ENCODE peak calls at places on chromosomes 12 and 14, in eight cellular contexts. O is cardiac fibroblast, V is SK-N-SH, S is psoas muscle, T is WTC11, B is colonic mucosa, A is thoracic aorta, J is heart left ventricle. L is an unnamed sample.
A peak's percentile ranks its signal among the peaks of the same experiment; 100 is the strongest.

GRCh38 chr14:61887628-61888027 is 125.4 kb downstream of the SNAPC1 start:
- DNase-seq in S (no peak), J (no peak), B (no peak), T (no peak), A (no peak), V (no peak), O (no peak), L (no peak)

GRCh38 chr12:15346488-15346887 is 24.2 kb downstream of the PTPRO start:
- DNase-seq in A (no peak), T (no peak), O (no peak), S (no peak), B (no peak), J (no peak), V (no peak), L (no peak)

GRCh38 chr12:108571604-108572165 is 9.3 kb downstream of the ISCU start:
- DNase-seq in T (no peak), O (no peak), V (no peak), A (no peak), B (peak; percentile 17), J (no peak), S (no peak), L (no peak)

GRCh38 chr14:38716871-38717270 is 386.2 kb downstream of the SEC23A start:
- DNase-seq in O (no peak), T (no peak), A (no peak), B (no peak), V (peak; percentile 2), J (no peak), S (no peak), L (no peak)

GRCh38 chr12:75705749-75706719 is 194.6 kb upstream of the KRR1 start:
- DNase-seq in T (no peak), O (peak; percentile 98), A (peak; percentile 4), B (peak; percentile 25), J (peak; percentile 66), S (no peak), V (peak; percentile 66), L (no peak)

GRCh38 chr12:93484315-93484981 is 17.1 kb downstream of the MRPL42 start:
- DNase-seq in S (no peak), V (no peak), B (no peak), J (no peak), O (peak; percentile 59), A (no peak), T (no peak), L (no peak)

GRCh38 chr12:93653712-93654111 is 23.5 kb upstream of the CRADD start:
- DNase-seq in T (no peak), O (no peak), J (no peak), V (no peak), B (no peak), S (no peak), A (no peak), L (no peak)

GRCh38 chr14:95375539-95376109 is 55.9 kb upstream of the CLMN start:
- DNase-seq in J (no peak), T (no peak), V (no peak), A (no peak), S (no peak), O (no peak), B (no peak), L (no peak)

GRCh38 chr12:21509768-21510167 is 8.2 kb downstream of the GOLT1B start:
- DNase-seq in T (no peak), S (no peak), A (no peak), B (no peak), O (no peak), J (no peak), V (no peak), L (no peak)

GRCh38 chr14:99995700-99996356 is 69.4 kb upstream of the EVL start:
- DNase-seq in B (peak; percentile 79), A (no peak), S (no peak), O (peak; percentile 72), V (peak; percentile 42), T (peak; percentile 83), J (no peak), L (no peak)

GRCh38 chr12:103524238-103524875 is 28.6 kb upstream of the C12orf42 start:
- DNase-seq in B (no peak), S (no peak), J (no peak), T (no peak), O (no peak), V (no peak), A (no peak), L (no peak)

GRCh38 chr12:60194682-60195081 is 598.9 kb downstream of the SLC16A7 start:
- DNase-seq in T (no peak), O (peak; percentile 68), B (no peak), V (no peak), J (no peak), S (no peak), A (no peak), L (no peak)

GRCh38 chr12:95337176-95337575 is 119.6 kb downstream of the VEZT start:
- DNase-seq in O (no peak), J (no peak), S (no peak), B (no peak), V (no peak), T (no peak), A (no peak), L (no peak)

GRCh38 chr12:125340791-125341190 is 275.6 kb downstream of the AACS start:
- DNase-seq in A (no peak), J (no peak), B (peak; percentile 37), T (no peak), V (no peak), O (peak; percentile 88), S (no peak), L (no peak)

GRCh38 chr14:59377485-59377884 is 87.7 kb downstream of the GPR135 start:
- DNase-seq in B (no peak), S (no peak), O (no peak), T (no peak), V (no peak), A (no peak), J (no peak), L (no peak)

GRCh38 chr14:45222485-45223262 is 30.3 kb downstream of the MIS18BP1 start:
- DNase-seq in A (no peak), B (no peak), O (no peak), S (no peak), J (no peak), T (no peak), V (no peak), L (no peak)

GRCh38 chr12:27226319-27226984 is 17.6 kb upstream of the STK38L start:
- DNase-seq in S (no peak), V (no peak), A (no peak), O (no peak), T (no peak), B (peak; percentile 52), J (no peak), L (no peak)

GRCh38 chr12:18868673-18869072 is 130.8 kb downstream of the CAPZA3 start:
- DNase-seq in V (no peak), A (no peak), J (no peak), S (no peak), O (peak; percentile 60), B (no peak), T (no peak), L (no peak)

GRCh38 chr14:66398437-66398836 is 87.7 kb upstream of the CCDC196 start:
- DNase-seq in J (no peak), A (no peak), T (no peak), S (no peak), O (no peak), V (no peak), B (no peak), L (no peak)
- TF ChIP-seq CTCF in J (no peak), A (no peak), T (no peak), S (no peak), O (no peak), V (no peak), B (no peak), L (no peak)

GRCh38 chr12:30985814-30986452 is 59.4 kb downstream of the TSPAN11 start:
- DNase-seq in J (no peak), V (peak; percentile 88), T (peak; percentile 76), B (peak; percentile 32), S (no peak), O (peak; percentile 58), A (no peak), L (peak; percentile 64)
- TF ChIP-seq CTCF in J (peak; percentile 71), V (peak; percentile 80), T (peak; percentile 56), B (peak; percentile 42), S (peak; percentile 50), O (peak; percentile 89), A (no peak), L (peak; percentile 71)

DNA sequence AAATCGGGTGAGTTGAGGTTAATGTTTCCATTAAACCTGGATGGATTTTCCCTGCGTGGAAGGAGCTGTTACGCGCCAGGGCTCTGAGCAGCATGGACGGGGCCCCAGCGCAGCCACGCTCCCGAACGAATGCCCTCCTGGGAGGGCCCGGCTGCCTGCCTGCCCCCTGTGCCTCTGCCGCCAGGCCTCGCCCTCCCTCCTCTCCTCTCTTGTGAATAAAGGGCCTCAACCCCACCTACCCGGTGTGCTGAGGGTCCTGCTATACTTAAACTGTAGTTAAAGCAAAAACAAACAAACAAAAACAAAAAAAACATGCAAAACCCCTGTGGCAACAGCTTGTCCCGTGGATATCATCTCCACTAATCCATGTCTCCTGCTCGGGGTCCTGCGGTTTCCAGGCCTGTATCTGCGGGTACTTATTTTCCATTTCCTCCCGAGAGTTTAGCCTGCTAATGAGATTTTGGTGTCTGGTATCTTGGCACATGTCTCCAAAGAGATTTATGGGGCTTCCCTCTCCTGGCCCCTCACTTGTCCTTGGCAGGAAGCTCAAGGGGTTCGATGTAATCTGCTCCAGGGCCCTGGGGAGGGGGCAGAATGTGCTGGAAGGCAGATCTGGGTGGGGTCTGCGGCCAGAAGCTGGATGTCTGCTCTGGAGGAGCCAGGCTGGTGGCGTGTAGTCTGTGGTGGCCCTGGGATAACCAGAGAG is 85.6 kb downstream of the KIF26A start:
- DNase-seq in V (peak; percentile 91), S (peak; percentile 15), A (no peak), J (peak; percentile 42), O (no peak), B (no peak), T (no peak), L (peak; percentile 79)
- TF ChIP-seq CTCF in V (no peak), S (no peak), A (no peak), J (no peak), O (no peak), B (no peak), T (no peak), L (no peak)

GRCh38 chr14:33901429-33902155 is 49.3 kb downstream of the EGLN3 start:
- DNase-seq in B (no peak), S (no peak), J (no peak), O (no peak), V (no peak), A (no peak), T (no peak), L (no peak)

GRCh38 chr14:33902363-33902762 is 48.5 kb downstream of the EGLN3 start:
- DNase-seq in T (no peak), B (no peak), J (peak; percentile 57), A (no peak), O (no peak), S (no peak), V (no peak), L (no peak)

GRCh38 chr14:33900706-33901105 is 50.2 kb downstream of the EGLN3 start:
- DNase-seq in B (no peak), V (no peak), T (no peak), J (no peak), A (no peak), S (no peak), O (no peak), L (no peak)

GRCh38 chr14:33904609-33905008 is 46.3 kb downstream of the EGLN3 start:
- DNase-seq in O (no peak), V (no peak), J (no peak), S (no peak), B (no peak), T (no peak), A (no peak), L (no peak)

DNA sequence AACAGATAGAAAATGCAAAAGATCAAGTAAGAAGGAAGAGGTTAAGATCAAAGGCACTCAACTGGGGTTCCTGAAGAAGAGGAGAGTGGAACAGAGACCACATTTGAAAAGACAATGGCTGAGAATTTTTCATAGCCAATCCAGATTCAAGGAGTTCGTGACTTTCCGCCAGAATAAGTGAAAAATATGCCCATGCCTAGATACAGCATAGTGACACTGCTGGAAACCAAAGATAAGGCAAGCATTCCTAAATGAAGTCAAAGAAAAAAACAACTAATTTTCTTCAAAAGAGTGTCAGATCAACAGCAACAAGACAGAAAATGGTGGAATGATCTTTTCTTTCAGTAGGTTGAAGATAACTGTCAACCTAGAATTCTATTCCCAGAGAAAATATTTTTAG is 47.5 kb downstream of the EGLN3 start:
- DNase-seq in V (no peak), A (no peak), B (no peak), S (no peak), T (no peak), J (no peak), O (no peak), L (no peak)
- TF ChIP-seq CTCF in V (no peak), A (no peak), B (no peak), S (no peak), T (no peak), J (no peak), O (no peak), L (no peak)